ENCODE peak calls at places on chromosomes 12 and 14, in six cellular contexts. One of them, this sample, is unnamed.

GRCh38 chr14:99885649-99885958 is 92.4 kb downstream of the EML1 start:
- DNase-seq in HepG2: no peak
- DNase-seq in H1: no peak
- DNase-seq in GM12878: no peak
- DNase-seq in K562: no peak
- DNase-seq in HCT116: no peak
- DNase-seq in this sample: no peak

GRCh38 chr14:88231626-88232025 is 91.4 kb downstream of the KCNK10 start:
- DNase-seq in K562: no peak
- DNase-seq in HepG2: no peak
- DNase-seq in GM12878: no peak
- DNase-seq in HCT116: no peak
- DNase-seq in H1: no peak
- DNase-seq in this sample: no peak

GRCh38 chr12:58888131-58888783 is 32.0 kb downstream of the LRIG3 start:
- DNase-seq in HepG2: no peak
- DNase-seq in K562: no peak
- DNase-seq in H1: no peak
- DNase-seq in GM12878: no peak
- DNase-seq in HCT116: no peak
- DNase-seq in this sample: no peak

GRCh38 chr12:4289334-4289878 is 15.8 kb downstream of the CCND2 start:
- DNase-seq in H1: no peak
- DNase-seq in HepG2: no peak
- DNase-seq in HCT116: no peak
- DNase-seq in GM12878: no peak
- DNase-seq in K562: no peak
- DNase-seq in this sample: no peak

GRCh38 chr12:27843714-27844245 is 63.7 kb upstream of the MANSC4 start:
- DNase-seq in HepG2: peak
- DNase-seq in H1: no peak
- DNase-seq in HCT116: no peak
- DNase-seq in K562: peak
- DNase-seq in GM12878: no peak
- DNase-seq in this sample: no peak

GRCh38 chr14:89304972-89305703 is 111.9 kb downstream of the FOXN3 start:
- DNase-seq in GM12878: peak
- DNase-seq in HCT116: no peak
- DNase-seq in HepG2: no peak
- DNase-seq in H1: no peak
- DNase-seq in K562: no peak
- DNase-seq in this sample: no peak

GRCh38 chr14:105903971-105904370 is 377.6 kb downstream of the TMEM121 start:
- DNase-seq in HepG2: no peak
- DNase-seq in HCT116: no peak
- DNase-seq in K562: no peak
- DNase-seq in H1: no peak
- DNase-seq in GM12878: no peak
- DNase-seq in this sample: no peak

GRCh38 chr12:7108042-7108927 is 729 bp downstream of the C1RL start:
- DNase-seq in HCT116: peak
- DNase-seq in HepG2: peak
- DNase-seq in H1: peak
- DNase-seq in GM12878: peak
- DNase-seq in K562: peak
- DNase-seq in this sample: no peak

GRCh38 chr12:111953455-111953854 is 59.5 kb downstream of the TMEM116 start:
- DNase-seq in GM12878: no peak
- DNase-seq in K562: no peak
- DNase-seq in HepG2: peak
- DNase-seq in HCT116: no peak
- DNase-seq in H1: no peak
- DNase-seq in this sample: no peak

GRCh38 chr12:112881602-112882001 is 25.2 kb upstream of the OAS1 start:
- DNase-seq in H1: no peak
- DNase-seq in GM12878: no peak
- DNase-seq in K562: no peak
- DNase-seq in HCT116: no peak
- DNase-seq in HepG2: no peak
- DNase-seq in this sample: no peak

GRCh38 chr14:105498430-105499255 is 7.6 kb downstream of the TEDC1 start:
- DNase-seq in K562: no peak
- DNase-seq in GM12878: no peak
- DNase-seq in H1: no peak
- DNase-seq in HepG2: no peak
- DNase-seq in HCT116: no peak
- DNase-seq in this sample: no peak

GRCh38 chr14:68607852-68608232 is 185.0 kb downstream of the ZFP36L1 start:
- DNase-seq in K562: no peak
- DNase-seq in HCT116: no peak
- DNase-seq in H1: no peak
- DNase-seq in GM12878: no peak
- DNase-seq in HepG2: no peak
- DNase-seq in this sample: no peak

GRCh38 chr14:100332797-100333196 is 9.7 kb downstream of the SLC25A47 start:
- DNase-seq in K562: no peak
- DNase-seq in HCT116: no peak
- DNase-seq in H1: no peak
- DNase-seq in GM12878: no peak
- DNase-seq in HepG2: no peak
- DNase-seq in this sample: no peak

GRCh38 chr14:75876526-75876925 is 105.3 kb downstream of the TGFB3 start:
- DNase-seq in HCT116: no peak
- DNase-seq in GM12878: no peak
- DNase-seq in K562: no peak
- DNase-seq in HepG2: no peak
- DNase-seq in H1: no peak
- DNase-seq in this sample: no peak

GRCh38 chr12:3310271-3311026 is 180.6 kb upstream of the PRMT8 start:
- DNase-seq in HepG2: no peak
- DNase-seq in H1: no peak
- DNase-seq in K562: no peak
- DNase-seq in GM12878: no peak
- DNase-seq in HCT116: no peak
- DNase-seq in this sample: no peak

GRCh38 chr12:807041-807717 is 54.8 kb downstream of the WNK1 start:
- DNase-seq in H1: no peak
- DNase-seq in HepG2: no peak
- DNase-seq in HCT116: no peak
- DNase-seq in K562: no peak
- DNase-seq in GM12878: peak
- DNase-seq in this sample: no peak

GRCh38 chr12:89907659-89908058 is 199.0 kb upstream of the ATP2B1 start:
- DNase-seq in HepG2: no peak
- DNase-seq in HCT116: no peak
- DNase-seq in GM12878: no peak
- DNase-seq in H1: no peak
- DNase-seq in K562: no peak
- DNase-seq in this sample: no peak

GRCh38 chr12:31390991-31391390 is 65.0 kb upstream of the SINHCAF start:
- DNase-seq in HepG2: no peak
- DNase-seq in GM12878: no peak
- DNase-seq in K562: no peak
- DNase-seq in HCT116: no peak
- DNase-seq in H1: no peak
- DNase-seq in this sample: no peak

GRCh38 chr14:90985601-90986242 is 74.7 kb downstream of the RPS6KA5 start:
- DNase-seq in HCT116: no peak
- DNase-seq in HepG2: no peak
- DNase-seq in H1: no peak
- DNase-seq in GM12878: no peak
- DNase-seq in K562: no peak
- DNase-seq in this sample: no peak

GRCh38 chr12:28191018-28191595 is 851 bp downstream of the CCDC91 start:
- DNase-seq in HepG2: no peak
- DNase-seq in HCT116: no peak
- DNase-seq in K562: peak
- DNase-seq in H1: no peak
- DNase-seq in GM12878: no peak
- DNase-seq in this sample: no peak

GRCh38 chr14:106277503-106277902 is 751.1 kb downstream of the TMEM121 start:
- DNase-seq in H1: no peak
- DNase-seq in GM12878: no peak
- DNase-seq in HCT116: no peak
- DNase-seq in K562: peak
- DNase-seq in HepG2: peak
- DNase-seq in this sample: peak

GRCh38 chr12:102833687-102834435 is 83.2 kb downstream of the PAH start:
- DNase-seq in GM12878: no peak
- DNase-seq in HCT116: no peak
- DNase-seq in K562: no peak
- DNase-seq in HepG2: no peak
- DNase-seq in H1: peak
- DNase-seq in this sample: peak

GRCh38 chr12:64273527-64274403 is 51.7 kb upstream of the KICS2 start:
- DNase-seq in K562: peak
- DNase-seq in HepG2: peak
- DNase-seq in HCT116: peak
- DNase-seq in GM12878: no peak
- DNase-seq in H1: peak
- DNase-seq in this sample: peak

GRCh38 chr12:16323010-16323409 is 24.4 kb upstream of the MGST1 start:
- DNase-seq in K562: no peak
- DNase-seq in HepG2: no peak
- DNase-seq in HCT116: no peak
- DNase-seq in H1: no peak
- DNase-seq in GM12878: no peak
- DNase-seq in this sample: no peak

GRCh38 chr12:58225067-58225877 is 283.9 kb downstream of the ATP23 start:
- DNase-seq in H1: no peak
- DNase-seq in GM12878: no peak
- DNase-seq in HepG2: peak
- DNase-seq in HCT116: no peak
- DNase-seq in K562: no peak
- DNase-seq in this sample: no peak

DNA sequence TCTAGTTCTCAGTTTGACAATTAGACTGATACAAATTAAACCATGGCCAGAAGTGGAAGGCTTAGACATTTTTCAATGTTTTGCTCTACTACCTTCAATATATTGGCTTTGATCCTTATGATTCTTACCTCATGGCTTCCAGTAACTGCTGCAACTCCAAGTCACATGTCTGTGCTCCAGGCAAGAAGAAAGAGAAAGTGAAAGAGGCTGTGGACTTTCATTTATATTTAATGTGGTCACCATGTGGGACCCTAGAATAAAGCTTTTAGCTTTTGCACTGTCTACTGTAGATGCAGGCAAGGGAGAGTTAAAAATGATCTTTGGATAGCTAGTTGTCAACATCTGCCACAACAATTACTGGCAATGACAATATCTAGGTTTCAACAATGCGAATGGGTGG is 214.3 kb upstream of the PDE3A start:
- DNase-seq in K562: no peak
- DNase-seq in GM12878: no peak
- DNase-seq in H1: no peak
- DNase-seq in HCT116: no peak
- DNase-seq in HepG2: no peak
- DNase-seq in this sample: no peak
- TF ChIP-seq ZNF274 in K562: no peak
- TF ChIP-seq ZNF274 in GM12878: no peak
- TF ChIP-seq ZNF274 in H1: no peak
- TF ChIP-seq ZNF274 in HCT116: no peak
- TF ChIP-seq ZNF274 in HepG2: no peak
- TF ChIP-seq ZNF274 in this sample: no peak

DNA sequence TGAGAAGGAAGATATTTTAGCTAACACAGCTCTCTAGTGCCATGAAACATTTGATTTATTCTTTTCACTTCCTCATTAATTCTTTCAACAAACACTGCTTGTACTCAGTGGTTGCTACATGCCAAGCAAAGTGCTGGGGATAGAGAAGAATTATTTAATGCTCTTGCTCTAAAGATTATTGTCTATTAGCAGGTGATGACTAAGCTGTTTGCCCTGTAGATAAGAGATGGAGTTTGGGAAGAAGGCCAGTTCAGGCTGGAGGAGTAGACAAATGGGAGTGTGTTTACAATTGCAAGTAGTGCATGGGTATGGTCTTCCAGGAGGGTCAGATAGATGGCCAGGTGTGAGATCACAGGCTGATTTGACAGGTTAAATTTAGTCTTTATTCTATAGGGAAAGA is 99.8 kb upstream of the SEL1L start:
- DNase-seq in H1: no peak
- DNase-seq in K562: no peak
- DNase-seq in HepG2: no peak
- DNase-seq in GM12878: no peak
- DNase-seq in HCT116: no peak
- DNase-seq in this sample: no peak
- TF ChIP-seq ZNF274 in H1: no peak
- TF ChIP-seq ZNF274 in K562: no peak
- TF ChIP-seq ZNF274 in HepG2: no peak
- TF ChIP-seq ZNF274 in GM12878: no peak
- TF ChIP-seq ZNF274 in HCT116: no peak
- TF ChIP-seq ZNF274 in this sample: no peak

DNA sequence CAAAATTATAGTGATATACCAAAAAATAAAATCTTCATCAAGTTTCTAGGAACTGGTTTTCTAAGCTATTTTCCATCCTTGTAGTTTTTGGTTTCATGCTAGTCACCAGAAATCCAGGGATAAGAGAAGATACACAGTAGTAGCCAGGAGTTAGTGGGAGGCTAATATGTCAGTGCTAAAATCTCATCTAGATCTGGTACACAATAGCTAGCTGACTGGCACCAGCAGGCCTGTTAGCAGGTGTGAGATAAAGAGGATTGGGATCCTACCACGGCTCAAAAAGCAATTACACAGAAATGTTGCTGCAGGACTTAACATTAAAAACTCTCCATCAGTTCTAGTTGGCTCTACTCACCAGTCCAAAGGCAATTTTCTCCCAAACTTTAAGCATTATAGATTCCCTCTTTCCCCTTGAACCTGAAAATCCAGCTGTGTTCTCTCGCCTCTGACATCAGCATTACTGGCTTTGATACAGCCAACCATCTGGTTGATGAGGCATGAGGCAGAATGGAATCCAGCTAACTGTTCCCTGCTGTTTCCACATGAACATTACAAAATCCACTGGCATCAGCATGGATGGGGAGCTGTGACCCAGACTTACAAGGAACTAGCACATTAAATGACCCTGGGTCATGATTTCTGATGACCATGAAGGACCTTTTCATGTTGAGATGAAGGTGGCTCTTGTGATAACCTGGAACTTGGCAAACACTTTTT is 41.7 kb upstream of the CCDC196 start:
- DNase-seq in GM12878: no peak
- DNase-seq in HepG2: no peak
- DNase-seq in H1: no peak
- DNase-seq in K562: no peak
- DNase-seq in HCT116: no peak
- DNase-seq in this sample: no peak
- TF ChIP-seq ZNF274 in GM12878: no peak
- TF ChIP-seq ZNF274 in HepG2: no peak
- TF ChIP-seq ZNF274 in H1: no peak
- TF ChIP-seq ZNF274 in K562: no peak
- TF ChIP-seq ZNF274 in HCT116: no peak
- TF ChIP-seq ZNF274 in this sample: no peak

GRCh38 chr12:47828967-47829482 is 9.3 kb upstream of the HDAC7 start:
- DNase-seq in K562: peak
- DNase-seq in HepG2: no peak
- DNase-seq in H1: no peak
- DNase-seq in HCT116: peak
- DNase-seq in GM12878: no peak
- DNase-seq in this sample: no peak
- TF ChIP-seq ZNF274 in K562: no peak
- TF ChIP-seq ZNF274 in HepG2: no peak
- TF ChIP-seq ZNF274 in H1: no peak
- TF ChIP-seq ZNF274 in HCT116: no peak
- TF ChIP-seq ZNF274 in GM12878: no peak
- TF ChIP-seq ZNF274 in this sample: no peak

This sample was measured in NT2/D1.